ENCODE peak calls at places on chromosomes 7 and 10, in nine cellular contexts. One of them, this sample, is unnamed.

GRCh38 chr10:26755443-26755903 is 58.0 kb downstream of the PDSS1 start:
- DNase-seq in activated naive CD4-positive, alpha-beta T cell: no peak
- DNase-seq in RPMI7951: peak
- DNase-seq in T-helper 17 cell: no peak
- DNase-seq in WTC11: no peak
- DNase-seq in IMR-90: peak
- DNase-seq in HEK293T: peak
- DNase-seq in NCI-H510A treated with DMSO at 0.1 percent for 48 hours: no peak
- DNase-seq in amygdala: no peak
- DNase-seq in this sample: no peak

GRCh38 chr7:129184979-129185670 is 3.3 kb upstream of the SMO start:
- DNase-seq in activated naive CD4-positive, alpha-beta T cell: no peak
- DNase-seq in RPMI7951: no peak
- DNase-seq in T-helper 17 cell: no peak
- DNase-seq in WTC11: no peak
- DNase-seq in IMR-90: no peak
- DNase-seq in HEK293T: no peak
- DNase-seq in NCI-H510A treated with DMSO at 0.1 percent for 48 hours: no peak
- DNase-seq in amygdala: no peak
- DNase-seq in this sample: no peak

GRCh38 chr10:69009360-69009759 is 20.8 kb downstream of the KIFBP start:
- DNase-seq in activated naive CD4-positive, alpha-beta T cell: no peak
- DNase-seq in RPMI7951: no peak
- DNase-seq in T-helper 17 cell: no peak
- DNase-seq in WTC11: no peak
- DNase-seq in IMR-90: peak
- DNase-seq in HEK293T: no peak
- DNase-seq in NCI-H510A treated with DMSO at 0.1 percent for 48 hours: no peak
- DNase-seq in amygdala: no peak
- DNase-seq in this sample: no peak

GRCh38 chr10:58322072-58322834 is 12.6 kb upstream of the UBE2D1 start:
- DNase-seq in activated naive CD4-positive, alpha-beta T cell: no peak
- DNase-seq in RPMI7951: peak
- DNase-seq in T-helper 17 cell: no peak
- DNase-seq in WTC11: no peak
- DNase-seq in IMR-90: peak
- DNase-seq in HEK293T: no peak
- DNase-seq in NCI-H510A treated with DMSO at 0.1 percent for 48 hours: no peak
- DNase-seq in amygdala: no peak
- DNase-seq in this sample: no peak

GRCh38 chr10:103612462-103613365 is 119.2 kb downstream of the NEURL1 start:
- DNase-seq in activated naive CD4-positive, alpha-beta T cell: no peak
- DNase-seq in RPMI7951: peak
- DNase-seq in T-helper 17 cell: no peak
- DNase-seq in WTC11: no peak
- DNase-seq in IMR-90: peak
- DNase-seq in HEK293T: no peak
- DNase-seq in NCI-H510A treated with DMSO at 0.1 percent for 48 hours: no peak
- DNase-seq in amygdala: peak
- DNase-seq in this sample: no peak

GRCh38 chr7:50837965-50838364 is 55.3 kb upstream of the GRB10 start:
- DNase-seq in activated naive CD4-positive, alpha-beta T cell: no peak
- DNase-seq in RPMI7951: peak
- DNase-seq in T-helper 17 cell: no peak
- DNase-seq in WTC11: no peak
- DNase-seq in IMR-90: peak
- DNase-seq in HEK293T: no peak
- DNase-seq in NCI-H510A treated with DMSO at 0.1 percent for 48 hours: no peak
- DNase-seq in amygdala: no peak
- DNase-seq in this sample: no peak

GRCh38 chr7:130356760-130357611 is 12.4 kb downstream of the CPA5 start:
- DNase-seq in activated naive CD4-positive, alpha-beta T cell: no peak
- DNase-seq in RPMI7951: peak
- DNase-seq in T-helper 17 cell: no peak
- DNase-seq in WTC11: no peak
- DNase-seq in IMR-90: peak
- DNase-seq in HEK293T: no peak
- DNase-seq in NCI-H510A treated with DMSO at 0.1 percent for 48 hours: no peak
- DNase-seq in amygdala: peak
- DNase-seq in this sample: no peak

GRCh38 chr7:137316643-137317042 is 26.9 kb downstream of the PTN start:
- DNase-seq in activated naive CD4-positive, alpha-beta T cell: no peak
- DNase-seq in RPMI7951: no peak
- DNase-seq in T-helper 17 cell: no peak
- DNase-seq in WTC11: no peak
- DNase-seq in IMR-90: no peak
- DNase-seq in HEK293T: no peak
- DNase-seq in NCI-H510A treated with DMSO at 0.1 percent for 48 hours: no peak
- DNase-seq in amygdala: no peak
- DNase-seq in this sample: no peak

GRCh38 chr10:14592026-14592425 is 182.7 kb downstream of the FAM107B start:
- DNase-seq in activated naive CD4-positive, alpha-beta T cell: no peak
- DNase-seq in RPMI7951: no peak
- DNase-seq in T-helper 17 cell: no peak
- DNase-seq in WTC11: no peak
- DNase-seq in IMR-90: no peak
- DNase-seq in HEK293T: no peak
- DNase-seq in NCI-H510A treated with DMSO at 0.1 percent for 48 hours: no peak
- DNase-seq in amygdala: no peak
- DNase-seq in this sample: no peak

GRCh38 chr7:128075536-128076095 is 44.4 kb upstream of the LRRC4 start:
- DNase-seq in activated naive CD4-positive, alpha-beta T cell: no peak
- DNase-seq in RPMI7951: no peak
- DNase-seq in T-helper 17 cell: no peak
- DNase-seq in WTC11: no peak
- DNase-seq in IMR-90: no peak
- DNase-seq in HEK293T: no peak
- DNase-seq in NCI-H510A treated with DMSO at 0.1 percent for 48 hours: no peak
- DNase-seq in amygdala: no peak
- DNase-seq in this sample: no peak

GRCh38 chr10:50402466-50402865 is 151.2 kb upstream of the ASAH2 start:
- DNase-seq in activated naive CD4-positive, alpha-beta T cell: no peak
- DNase-seq in RPMI7951: no peak
- DNase-seq in T-helper 17 cell: no peak
- DNase-seq in WTC11: no peak
- DNase-seq in IMR-90: peak
- DNase-seq in HEK293T: no peak
- DNase-seq in NCI-H510A treated with DMSO at 0.1 percent for 48 hours: no peak
- DNase-seq in amygdala: no peak
- DNase-seq in this sample: no peak

GRCh38 chr7:155885162-155886160 is 73.2 kb upstream of the SHH start:
- DNase-seq in activated naive CD4-positive, alpha-beta T cell: no peak
- DNase-seq in RPMI7951: peak
- DNase-seq in T-helper 17 cell: no peak
- DNase-seq in WTC11: no peak
- DNase-seq in IMR-90: peak
- DNase-seq in HEK293T: no peak
- DNase-seq in NCI-H510A treated with DMSO at 0.1 percent for 48 hours: no peak
- DNase-seq in amygdala: peak
- DNase-seq in this sample: no peak

GRCh38 chr7:16970732-16971495 is 89.1 kb upstream of the AGR3 start:
- DNase-seq in activated naive CD4-positive, alpha-beta T cell: no peak
- DNase-seq in RPMI7951: no peak
- DNase-seq in T-helper 17 cell: no peak
- DNase-seq in WTC11: peak
- DNase-seq in IMR-90: no peak
- DNase-seq in HEK293T: no peak
- DNase-seq in NCI-H510A treated with DMSO at 0.1 percent for 48 hours: no peak
- DNase-seq in amygdala: no peak
- DNase-seq in this sample: no peak

GRCh38 chr7:137943132-137943551 is 58.7 kb downstream of the CREB3L2 start:
- DNase-seq in activated naive CD4-positive, alpha-beta T cell: no peak
- DNase-seq in RPMI7951: peak
- DNase-seq in T-helper 17 cell: no peak
- DNase-seq in WTC11: peak
- DNase-seq in IMR-90: peak
- DNase-seq in HEK293T: no peak
- DNase-seq in NCI-H510A treated with DMSO at 0.1 percent for 48 hours: no peak
- DNase-seq in amygdala: no peak
- DNase-seq in this sample: no peak

GRCh38 chr7:4861673-4862072 is at the start of gene PAPOLB:
- DNase-seq in activated naive CD4-positive, alpha-beta T cell: no peak
- DNase-seq in RPMI7951: no peak
- DNase-seq in T-helper 17 cell: no peak
- DNase-seq in WTC11: peak
- DNase-seq in IMR-90: no peak
- DNase-seq in HEK293T: no peak
- DNase-seq in NCI-H510A treated with DMSO at 0.1 percent for 48 hours: no peak
- DNase-seq in amygdala: no peak
- DNase-seq in this sample: no peak

GRCh38 chr10:44935201-44935960 is 24.2 kb upstream of the RASSF4 start:
- DNase-seq in activated naive CD4-positive, alpha-beta T cell: no peak
- DNase-seq in RPMI7951: peak
- DNase-seq in T-helper 17 cell: no peak
- DNase-seq in WTC11: no peak
- DNase-seq in IMR-90: peak
- DNase-seq in HEK293T: no peak
- DNase-seq in NCI-H510A treated with DMSO at 0.1 percent for 48 hours: no peak
- DNase-seq in amygdala: peak
- DNase-seq in this sample: peak

GRCh38 chr7:66928388-66928787 is 7.4 kb downstream of the TMEM248 start:
- DNase-seq in activated naive CD4-positive, alpha-beta T cell: no peak
- DNase-seq in RPMI7951: no peak
- DNase-seq in T-helper 17 cell: no peak
- DNase-seq in WTC11: no peak
- DNase-seq in IMR-90: no peak
- DNase-seq in HEK293T: no peak
- DNase-seq in NCI-H510A treated with DMSO at 0.1 percent for 48 hours: no peak
- DNase-seq in amygdala: no peak
- DNase-seq in this sample: no peak